ENCODE peak calls at places on chromosomes 4 and X, in seven cellular contexts. G is ovary, Q is fibroblast of pulmonary artery, J is pancreas, O is bronchial epithelial cell, H is stomach, C is tibial nerve. W is an unnamed sample.

GRCh38 chrX:29172880-29173279 is 585.6 kb downstream of the IL1RAPL1 start:
- DNase-seq in G (no peak), Q (peak; percentile 90), J (no peak), O (no peak), H (no peak), C (no peak), W (no peak)

GRCh38 chr4:140296335-140296753 is 77.1 kb upstream of the SCOC start:
- DNase-seq in G (peak; percentile 65), Q (peak; percentile 75), J (peak; percentile 21), O (peak; percentile 39), H (peak; percentile 29), C (peak; percentile 93), W (peak; percentile 20)

GRCh38 chr4:2962614-2963184 is 507 bp downstream of the NOP14 start:
- DNase-seq in G (no peak), Q (peak; percentile 60), J (no peak), O (no peak), H (peak; percentile 36), C (peak; percentile 20), W (peak; percentile 82)

GRCh38 chrX:97743014-97743413 is 859.3 kb downstream of the RPA4 start:
- DNase-seq in G (no peak), Q (peak; percentile 3), J (no peak), O (no peak), H (no peak), C (no peak), W (no peak)

GRCh38 chr4:140861359-140862181 is 105.4 kb upstream of the TBC1D9 start:
- DNase-seq in G (peak; percentile 73), Q (peak; percentile 93), J (peak; percentile 72), O (peak; percentile 76), H (peak; percentile 66), C (peak; percentile 95), W (peak; percentile 64)

GRCh38 chrX:6184900-6185515 is 43.7 kb downstream of the NLGN4X start:
- DNase-seq in G (no peak), Q (no peak), J (no peak), O (peak; percentile 70), H (no peak), C (no peak), W (no peak)

GRCh38 chr4:2320746-2321145 is 58.8 kb upstream of the MXD4 start:
- DNase-seq in G (no peak), Q (no peak), J (peak; percentile 6), O (no peak), H (peak; percentile 17), C (no peak), W (no peak)

GRCh38 chrX:42384956-42385355 is 393.0 kb downstream of the PPP1R2C start:
- DNase-seq in G (no peak), Q (no peak), J (no peak), O (peak; percentile 51), H (no peak), C (no peak), W (no peak)

GRCh38 chrX:97538745-97539144 is 655.0 kb downstream of the RPA4 start:
- DNase-seq in G (no peak), Q (no peak), J (no peak), O (no peak), H (no peak), C (no peak), W (no peak)

GRCh38 chr4:143089291-143089690 is 95.4 kb upstream of the USP38 start:
- DNase-seq in G (no peak), Q (no peak), J (no peak), O (no peak), H (no peak), C (no peak), W (peak; percentile 78)

GRCh38 chr4:53362093-53362492 is 3.8 kb downstream of the SCFD2 start:
- DNase-seq in G (no peak), Q (no peak), J (no peak), O (no peak), H (no peak), C (no peak), W (no peak)

GRCh38 chr4:18480928-18481327 is 459.4 kb upstream of the LCORL start:
- DNase-seq in G (no peak), Q (no peak), J (no peak), O (no peak), H (no peak), C (no peak), W (no peak)

GRCh38 chr4:147678796-147679549 is 5.0 kb downstream of the PRMT9 start:
- DNase-seq in G (no peak), Q (peak; percentile 34), J (no peak), O (no peak), H (no peak), C (no peak), W (peak; percentile 33)

DNA sequence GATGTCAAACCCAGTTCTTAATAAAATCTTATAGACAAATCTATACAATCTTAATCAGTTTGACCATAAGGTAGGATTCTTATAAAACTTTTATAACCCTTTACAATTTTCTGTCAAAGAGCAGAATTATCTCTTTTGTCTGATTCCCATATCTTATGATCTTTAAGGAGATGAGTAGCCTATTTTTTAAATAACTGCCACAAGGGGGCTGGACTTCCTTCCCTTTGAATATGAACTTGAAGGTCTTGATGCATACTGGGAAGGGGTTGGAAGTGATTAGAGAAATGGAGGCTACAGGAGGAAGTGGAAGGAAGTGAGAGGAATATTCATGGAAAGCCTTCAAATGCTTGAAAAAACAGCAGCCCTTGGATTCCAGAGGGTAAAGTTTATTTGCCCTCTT is 111.1 kb downstream of the APOOL start:
- DNase-seq in G (no peak), Q (no peak), J (no peak), O (no peak), H (no peak), C (no peak), W (no peak)
- TF ChIP-seq CTCF in G (no peak), Q (no peak), J (no peak), O (no peak), H (no peak), C (no peak), W (no peak)

DNA sequence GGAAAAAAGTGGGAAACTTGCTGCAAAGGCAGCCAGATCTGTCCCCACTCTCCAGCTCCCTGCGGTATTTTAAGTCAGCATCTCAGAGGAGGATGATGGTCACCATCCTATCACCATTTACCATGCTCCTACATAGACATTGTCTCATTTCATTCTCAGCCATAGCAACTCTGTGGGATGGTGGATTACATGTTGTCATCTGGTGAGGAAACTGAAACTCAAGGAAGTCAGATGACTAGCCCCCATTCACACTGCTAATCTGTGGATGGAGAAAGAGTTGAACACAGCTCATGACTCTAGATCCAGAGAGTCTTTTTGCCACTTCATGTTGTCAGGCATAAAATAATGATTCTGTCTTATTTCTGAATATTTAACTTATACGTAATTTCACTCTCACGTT is 323.5 kb downstream of the PTTG2 start:
- DNase-seq in G (no peak), Q (peak; percentile 32), J (no peak), O (no peak), H (no peak), C (no peak), W (no peak)
- H3K4me3 ChIP-seq in G (no peak overlapping the region), Q (no peak overlapping the region), J (no peak overlapping the region), O (no peak overlapping the region), H (no peak overlapping the region), C (no peak overlapping the region), W (no peak overlapping the region)

GRCh38 chr4:56803473-56803872 is 18.0 kb downstream of the SPINK2 start:
- DNase-seq in G (no peak), Q (peak; percentile 15), J (no peak), O (peak; percentile 4), H (no peak), C (no peak), W (no peak)
- TF ChIP-seq CTCF in G (no peak), Q (no peak), J (no peak), O (no peak), H (no peak), C (no peak), W (no peak)

DNA sequence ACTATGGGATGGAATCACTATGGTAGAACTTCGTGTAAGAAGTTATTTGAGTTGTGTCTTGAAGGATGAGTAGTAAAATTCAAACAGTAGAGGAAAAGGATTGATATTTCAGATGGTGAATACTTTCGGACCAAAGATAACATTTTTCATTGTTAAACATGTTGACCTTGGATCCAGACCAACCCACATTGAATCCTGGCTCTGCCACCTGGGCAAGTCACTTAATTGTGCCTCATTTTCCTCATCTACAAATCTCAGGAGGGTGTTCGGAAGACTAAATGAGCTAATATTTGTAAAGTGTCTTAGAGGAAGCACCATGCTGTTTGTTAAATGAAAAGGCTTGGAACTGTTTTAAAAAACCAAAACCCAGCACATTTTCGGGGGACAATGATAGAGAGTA is 1.4 kb upstream of the AIFM1 start:
- DNase-seq in G (no peak), Q (no peak), J (no peak), O (no peak), H (no peak), C (no peak), W (no peak)
- H3K4me3 ChIP-seq in G (no peak overlapping the region), Q (peak overlapping the region; percentile 78), J (peak overlapping the region; percentile 57), O (no peak overlapping the region), H (peak overlapping the region; percentile 57), C (no peak overlapping the region), W (peak overlapping the region; percentile 81)

GRCh38 chr4:146029147-146029546 is 90.5 kb upstream of the ZNF827 start:
- DNase-seq in G (no peak), Q (no peak), J (no peak), O (peak; percentile 11), H (no peak), C (no peak), W (no peak)
- TF ChIP-seq CTCF in G (no peak), Q (no peak), J (no peak), O (no peak), H (no peak), C (no peak), W (no peak)

GRCh38 chr4:73621357-73621756 is 1.1 kb upstream of the RASSF6 start:
- DNase-seq in G (no peak), Q (no peak), J (no peak), O (peak; percentile 66), H (no peak), C (no peak), W (no peak)

GRCh38 chr4:73615613-73616012 is 4.6 kb downstream of the RASSF6 start:
- DNase-seq in G (no peak), Q (no peak), J (no peak), O (peak; percentile 74), H (no peak), C (no peak), W (no peak)

GRCh38 chr4:73620115-73620792 is at the start of gene RASSF6:
- DNase-seq in G (peak; percentile 21), Q (no peak), J (peak; percentile 85), O (peak; percentile 88), H (peak; percentile 89), C (no peak), W (peak; percentile 94)

GRCh38 chr4:73617256-73617655 is 3.0 kb downstream of the RASSF6 start:
- DNase-seq in G (no peak), Q (no peak), J (no peak), O (peak; percentile 65), H (no peak), C (no peak), W (no peak)

DNA sequence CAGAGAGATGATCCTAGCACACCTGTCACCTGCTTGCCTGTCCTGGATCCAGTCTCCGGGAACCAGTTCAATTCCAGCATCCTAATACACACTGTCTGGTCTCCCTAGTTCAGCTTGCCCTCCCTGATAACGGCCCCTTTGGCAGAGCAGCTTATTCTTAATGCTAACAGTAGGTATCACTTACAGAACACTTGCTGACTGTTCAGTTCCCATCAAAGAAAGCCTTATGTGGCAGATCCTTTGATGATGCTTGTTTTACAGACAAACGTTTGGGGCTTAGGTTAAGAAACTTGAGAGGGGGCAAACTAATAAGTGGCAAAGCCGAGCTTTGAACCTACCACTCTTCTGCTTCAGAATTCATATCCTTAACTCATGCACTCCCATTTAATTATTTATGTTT is 885 bp downstream of the RASSF6 start:
- DNase-seq in G (no peak), Q (no peak), J (no peak), O (no peak), H (no peak), C (no peak), W (no peak)
- H3K4me3 ChIP-seq in G (no peak overlapping the region), Q (no peak overlapping the region), J (peak overlapping the region; percentile 49), O (peak overlapping the region; percentile 46), H (peak overlapping the region; percentile 56), C (no peak overlapping the region), W (peak overlapping the region; percentile 54)

GRCh38 chr4:113602829-113603228 is 158.7 kb downstream of the CAMK2D start:
- DNase-seq in G (no peak), Q (no peak), J (no peak), O (no peak), H (no peak), C (no peak), W (no peak)
- TF ChIP-seq CTCF in G (no peak), Q (no peak), J (no peak), O (no peak), H (no peak), C (no peak), W (no peak)